ENCODE peak calls at places on chromosomes 12 and 14, in five cellular contexts. L, S, Z, E and A are unnamed samples.

GRCh38 chr14:101960225-101960624 is 4.1 kb upstream of the DYNC1H1 start:
- DNase-seq in Z (no peak), E (peak), L (no peak), S (no peak), A (no peak)

GRCh38 chr12:96061864-96062453 is 26.6 kb upstream of the LTA4H start:
- DNase-seq in S (peak), L (peak), E (peak), Z (peak), A (peak)

GRCh38 chr12:69000540-69001243 is 67.7 kb upstream of the CPM start:
- DNase-seq in Z (no peak), S (no peak), L (peak), E (no peak), A (no peak)

GRCh38 chr12:32248594-32249140 is 142.0 kb downstream of the BICD1 start:
- DNase-seq in S (no peak), E (no peak), Z (no peak), L (no peak), A (no peak)

GRCh38 chr12:57096099-57096572 is 7.2 kb downstream of the NAB2 start:
- DNase-seq in E (peak), S (no peak), L (no peak), Z (no peak), A (peak)

GRCh38 chr12:109512608-109513007 is 35.2 kb downstream of the UBE3B start:
- DNase-seq in S (no peak), L (peak), Z (no peak), E (no peak), A (no peak)

GRCh38 chr14:102196436-102197230 is 56.9 kb downstream of the WDR20 start:
- DNase-seq in S (no peak), E (no peak), L (no peak), Z (no peak), A (no peak)

GRCh38 chr12:94560416-94561221 is 89.7 kb downstream of the TMCC3 start:
- DNase-seq in Z (peak), L (peak), E (no peak), S (peak), A (no peak)

GRCh38 chr12:95717336-95717928 is 73.1 kb downstream of the NTN4 start:
- DNase-seq in L (no peak), E (no peak), Z (no peak), S (no peak), A (no peak)

GRCh38 chr14:89625988-89626806 is 209.2 kb upstream of the FOXN3 start:
- DNase-seq in Z (no peak), L (no peak), S (no peak), E (no peak), A (no peak)

GRCh38 chr14:103735815-103736545 is 20.4 kb downstream of the ZFYVE21 start:
- DNase-seq in E (no peak), Z (no peak), L (no peak), S (no peak), A (no peak)

GRCh38 chr12:16348435-16349131 is 1.1 kb downstream of the MGST1 start:
- DNase-seq in L (peak), Z (no peak), S (peak), E (no peak), A (no peak)

GRCh38 chr12:16349132-16349463 is 1.7 kb downstream of the MGST1 start:
- DNase-seq in E (peak), L (peak), Z (peak), S (no peak), A (no peak)

GRCh38 chr12:16345105-16345504 is 2.3 kb upstream of the MGST1 start:
- DNase-seq in E (no peak), Z (no peak), L (no peak), S (no peak), A (no peak)

GRCh38 chr12:16346931-16347330 is 514 bp upstream of the MGST1 start:
- DNase-seq in S (no peak), Z (peak), L (no peak), E (no peak), A (no peak)

GRCh38 chr12:16347391-16348298 is at the start of gene MGST1:
- DNase-seq in E (peak), L (peak), Z (peak), S (peak), A (peak)
- TF ChIP-seq RCOR1 in E (no peak), L (no peak), Z (no peak), S (no peak), A (no peak)

GRCh38 chr12:99618657-99619056 is 28.9 kb upstream of the GARIN6 start:
- DNase-seq in E (no peak), Z (no peak), L (no peak), S (no peak), A (no peak)

GRCh38 chr12:99620159-99620479 is 27.4 kb upstream of the GARIN6 start:
- DNase-seq in S (no peak), E (no peak), Z (no peak), L (no peak), A (no peak)

GRCh38 chr12:99619389-99620158 is 28.0 kb upstream of the GARIN6 start:
- DNase-seq in Z (no peak), S (no peak), E (peak), L (peak), A (peak)
- TF ChIP-seq RCOR1 in Z (no peak), S (no peak), E (no peak), L (no peak), A (no peak)

GRCh38 chr12:122684297-122684696 is 18.9 kb downstream of the HCAR2 start:
- DNase-seq in S (no peak), L (no peak), E (no peak), Z (no peak), A (no peak)

GRCh38 chr12:122688291-122688690 is 14.9 kb downstream of the HCAR2 start:
- DNase-seq in E (no peak), Z (no peak), S (no peak), L (no peak), A (no peak)

GRCh38 chr12:122686538-122686937 is 16.6 kb downstream of the HCAR2 start:
- DNase-seq in E (no peak), Z (no peak), S (no peak), L (no peak), A (no peak)

GRCh38 chr12:122691566-122691965 is 11.6 kb downstream of the HCAR2 start:
- DNase-seq in Z (no peak), L (no peak), S (no peak), E (no peak), A (no peak)

GRCh38 chr12:122687091-122687490 is 16.1 kb downstream of the HCAR2 start:
- DNase-seq in L (peak), Z (no peak), E (no peak), S (no peak), A (no peak)
- TF ChIP-seq RCOR1 in L (no peak), Z (no peak), E (no peak), S (no peak), A (no peak)

GRCh38 chr12:100675432-100675831 is 101.9 kb downstream of the GAS2L3 start:
- DNase-seq in Z (no peak), L (peak), E (no peak), S (no peak), A (peak)
- TF ChIP-seq RCOR1 in Z (no peak), L (no peak), E (no peak), S (no peak), A (no peak)

GRCh38 chr12:107511292-107511691 is 174.3 kb upstream of the PWP1 start:
- DNase-seq in Z (no peak), L (peak), S (no peak), E (no peak), A (no peak)
- TF ChIP-seq RCOR1 in Z (no peak), L (no peak), S (no peak), E (no peak), A (no peak)

GRCh38 chr12:59166457-59166856 is 246.2 kb upstream of the LRIG3 start:
- DNase-seq in L (no peak), S (no peak), Z (no peak), E (no peak), A (no peak)

GRCh38 chr12:59164226-59164625 is 243.9 kb upstream of the LRIG3 start:
- DNase-seq in E (no peak), L (no peak), Z (no peak), S (no peak), A (no peak)

DNA sequence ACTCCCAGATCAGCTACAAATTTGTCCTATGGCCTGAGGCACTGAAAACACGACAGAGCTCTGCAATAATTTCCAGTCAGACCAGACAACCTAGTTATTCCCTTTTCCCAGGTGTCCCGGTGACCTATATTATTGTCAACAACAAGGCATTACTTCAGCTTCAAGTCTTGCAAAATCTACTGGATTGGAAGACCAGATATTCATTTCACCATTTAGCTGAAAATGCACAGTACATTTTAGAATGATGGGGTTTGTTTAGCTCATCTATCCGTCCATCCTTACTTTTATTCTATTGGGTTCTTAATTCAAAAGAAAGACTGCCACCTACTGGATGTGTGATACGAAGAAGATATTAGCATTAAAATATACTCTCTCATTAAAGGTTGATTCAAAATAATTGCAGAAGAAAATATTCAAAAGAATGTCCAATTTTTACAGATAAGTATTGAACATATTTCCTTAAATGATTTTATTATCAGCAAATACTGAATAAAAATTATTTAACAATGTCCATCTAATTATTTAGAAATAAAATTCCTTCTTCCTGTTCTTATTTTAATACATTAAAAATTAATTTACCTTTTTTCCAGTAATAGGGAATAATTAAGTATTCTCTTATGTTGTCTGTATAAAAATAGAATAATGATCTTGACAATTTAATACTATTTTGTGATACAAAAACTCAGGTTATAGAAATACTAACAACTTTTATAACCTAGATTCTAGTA is 244.9 kb upstream of the LRIG3 start:
- DNase-seq in S (no peak), Z (peak), L (peak), E (no peak), A (peak)
- TF ChIP-seq RCOR1 in S (no peak), Z (no peak), L (no peak), E (no peak), A (no peak)